ENCODE peak calls at places on chromosomes 4 and X, in seven cellular contexts. V is GM06990, B is pancreas, A is tibial artery, M is endodermal cell, C is astrocyte of the spinal cord, F is K562. O is an unnamed sample.

GRCh38 chr4:5461477-5461876 is 246.9 kb downstream of the EVC2 start:
- DNase-seq in V (no peak), C (no peak), M (no peak), B (no peak), A (peak), F (no peak), O (no peak)

GRCh38 chr4:121070274-121070673 is 2.1 kb downstream of the NDNF start:
- DNase-seq in F (no peak), V (no peak), C (no peak), A (no peak), B (no peak), M (peak), O (no peak)

GRCh38 chr4:117793786-117794369 is 240.4 kb upstream of the NDST3 start:
- DNase-seq in F (no peak), M (no peak), A (no peak), C (no peak), B (no peak), V (no peak), O (no peak)

GRCh38 chr4:146585761-146586333 is 52.8 kb upstream of the POU4F2 start:
- DNase-seq in C (peak), M (no peak), V (no peak), A (no peak), F (no peak), B (no peak), O (no peak)

GRCh38 chr4:21947768-21948346 is 715 bp downstream of the KCNIP4 start:
- DNase-seq in V (no peak), A (no peak), C (no peak), M (no peak), F (no peak), B (no peak), O (no peak)

GRCh38 chr4:140019619-140020367 is 134.2 kb downstream of the MAML3 start:
- DNase-seq in B (peak), A (no peak), V (no peak), F (no peak), C (no peak), M (no peak), O (no peak)

GRCh38 chr4:48489683-48490011 is 405 bp upstream of the ZAR1 start:
- DNase-seq in M (peak), A (no peak), B (no peak), V (no peak), F (no peak), C (no peak), O (no peak)

GRCh38 chr4:127141857-127142256 is 490.9 kb upstream of the INTU start:
- DNase-seq in A (no peak), B (no peak), M (no peak), F (no peak), C (peak), V (no peak), O (peak)

GRCh38 chr4:99816611-99817309 is at the start of gene DAPP1:
- DNase-seq in C (no peak), M (peak), A (peak), V (peak), F (no peak), B (no peak), O (peak)

GRCh38 chr4:36237366-36238353 is 6.7 kb downstream of the ARAP2 start:
- DNase-seq in M (no peak), F (no peak), C (no peak), V (no peak), A (no peak), B (no peak), O (no peak)

GRCh38 chr4:102598759-102599379 is 97.7 kb downstream of the NFKB1 start:
- DNase-seq in V (no peak), B (no peak), F (no peak), C (peak), M (no peak), A (no peak), O (no peak)

GRCh38 chrX:65451663-65452062 is 82.9 kb downstream of the LAS1L start:
- DNase-seq in V (no peak), F (peak), M (peak), C (peak), A (no peak), B (no peak), O (no peak)

GRCh38 chrX:48972214-48973164 is 845 bp upstream of the KCND1 start:
- DNase-seq in M (peak), C (peak), V (no peak), F (peak), B (peak), A (peak), O (no peak)
- H3K4me3 ChIP-seq in M (peak), C (peak), V (no peak), F (peak), B (peak), A (peak), O (no peak)

GRCh38 chr4:13597141-13597540 is 30.4 kb downstream of the BOD1L1 start:
- DNase-seq in B (no peak), F (no peak), A (no peak), M (no peak), C (no peak), V (no peak), O (no peak)

GRCh38 chr4:13597604-13598003 is 29.9 kb downstream of the BOD1L1 start:
- DNase-seq in F (no peak), C (peak), A (no peak), B (no peak), V (no peak), M (no peak), O (no peak)

GRCh38 chr4:13601848-13602247 is 25.7 kb downstream of the BOD1L1 start:
- DNase-seq in V (no peak), C (no peak), F (no peak), B (no peak), M (no peak), A (no peak), O (no peak)

GRCh38 chr4:13601060-13601459 is 26.5 kb downstream of the BOD1L1 start:
- DNase-seq in M (no peak), F (no peak), V (no peak), B (no peak), C (no peak), A (no peak), O (no peak)

DNA sequence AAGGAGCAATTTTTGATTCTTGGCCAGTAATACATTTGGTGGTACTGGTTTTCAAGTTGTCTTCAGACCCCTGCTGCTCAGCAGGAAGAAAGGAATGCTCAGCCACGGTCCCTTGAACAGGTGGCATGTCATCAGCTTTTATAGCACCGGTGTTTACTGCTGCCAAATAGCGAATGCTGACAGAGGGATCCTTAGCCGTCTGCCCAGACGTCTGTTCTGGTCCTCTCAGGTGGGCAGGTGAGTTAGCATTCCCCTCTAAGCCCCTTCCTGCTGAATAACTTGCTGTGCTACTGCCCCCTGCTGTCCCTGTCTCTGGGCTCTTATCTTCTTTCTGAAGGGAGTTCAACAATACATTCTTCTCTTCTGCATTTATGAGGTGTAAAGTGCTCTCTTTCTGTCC is 28.4 kb downstream of the BOD1L1 start:
- DNase-seq in V (no peak), B (no peak), A (no peak), C (no peak), M (peak), F (peak), O (no peak)
- TF ChIP-seq CTCF in V (peak), B (no peak), A (no peak), C (peak), M (peak), F (peak), O (no peak)

DNA sequence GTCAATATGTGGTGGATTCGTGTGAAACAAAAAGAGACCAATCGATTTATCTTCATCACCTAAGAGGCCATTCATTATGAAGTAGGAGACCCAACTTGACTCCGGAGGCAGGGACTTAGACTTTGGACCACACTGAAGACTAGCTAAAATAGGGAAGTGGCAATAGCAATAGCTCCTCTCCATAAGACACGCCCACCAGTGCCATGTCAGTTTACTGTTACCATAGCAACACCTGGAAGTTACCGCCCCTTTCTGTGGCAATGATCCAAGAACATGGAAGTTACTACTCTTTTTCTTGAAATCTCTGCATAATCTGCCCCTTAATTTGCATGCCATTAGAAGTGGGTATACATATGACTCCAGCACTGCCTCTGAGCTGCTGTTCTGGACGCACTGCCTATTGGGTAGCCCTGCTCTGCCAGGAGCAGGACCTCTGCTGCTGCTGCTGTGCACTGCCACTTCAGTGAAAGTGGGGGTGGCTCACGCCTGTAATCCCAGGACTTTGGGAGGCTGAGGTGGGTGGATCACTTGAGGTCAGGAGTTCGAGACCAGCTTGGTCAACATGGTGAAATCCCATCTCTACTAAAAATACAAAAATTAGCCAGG is 163.2 kb downstream of the PRKX start:
- DNase-seq in F (peak), V (no peak), C (no peak), B (peak), M (peak), A (no peak), O (no peak)
- H3K4me3 ChIP-seq in F (no peak), V (no peak), C (no peak), B (peak), M (no peak), A (no peak), O (no peak)

GRCh38 chr4:8738471-8738931 is 133.1 kb downstream of the HMX1 start:
- DNase-seq in V (no peak), M (no peak), F (no peak), C (no peak), A (no peak), B (no peak), O (no peak)
- TF ChIP-seq CTCF in V (no peak), M (no peak), F (no peak), C (no peak), A (no peak), B (no peak), O (no peak)

GRCh38 chr4:153448003-153448731 is 18.0 kb upstream of the TMEM131L start:
- DNase-seq in V (no peak), C (peak), A (no peak), F (no peak), M (no peak), B (no peak), O (no peak)
- H3K4me3 ChIP-seq in V (no peak), C (no peak), A (peak), F (no peak), M (no peak), B (no peak), O (no peak)